ENCODE peak calls at places on chromosome 1, in eight cellular contexts. One of them, this sample, is unnamed.

GRCh38 chr1:233268389-233269022 is 27.0 kb downstream of the PCNX2 start:
- DNase-seq in MM.1S: no peak
- DNase-seq in activated T-helper 1 cell treated with anti-CD3 and anti-CD28 coated beads, Interleukin-12 subunit alpha, Interleukin-12 subunit beta, Interleukin-2, Interleukin-4 antibody, amounts not matched to agents 30 ng/mL and 10 ng/mL and 1 ng/mL, durations not matched to agents 14 hours and 24 hours and 36 hours: no peak
- DNase-seq in Daoy: no peak
- DNase-seq in T follicular helper cell: no peak
- DNase-seq in T-helper 22 cell: no peak
- DNase-seq in cardiac fibroblast: no peak
- DNase-seq in MCF 10A: no peak
- DNase-seq in this sample: no peak

GRCh38 chr1:228548788-228549187 is 61.6 kb downstream of the RNF187 start:
- DNase-seq in T follicular helper cell: no peak
- DNase-seq in T-helper 22 cell: no peak
- DNase-seq in MCF 10A: no peak
- DNase-seq in activated T-helper 1 cell treated with anti-CD3 and anti-CD28 coated beads, Interleukin-12 subunit alpha, Interleukin-12 subunit beta, Interleukin-2, Interleukin-4 antibody, amounts not matched to agents 30 ng/mL and 10 ng/mL and 1 ng/mL, durations not matched to agents 14 hours and 24 hours and 36 hours: no peak
- DNase-seq in Daoy: no peak
- DNase-seq in cardiac fibroblast: no peak
- DNase-seq in MM.1S: no peak
- DNase-seq in this sample: no peak

GRCh38 chr1:234602334-234603220 is 7.4 kb downstream of the IRF2BP2 start:
- DNase-seq in MM.1S: no peak
- DNase-seq in cardiac fibroblast: peak
- DNase-seq in T follicular helper cell: no peak
- DNase-seq in T-helper 22 cell: no peak
- DNase-seq in Daoy: peak
- DNase-seq in MCF 10A: peak
- DNase-seq in activated T-helper 1 cell treated with anti-CD3 and anti-CD28 coated beads, Interleukin-12 subunit alpha, Interleukin-12 subunit beta, Interleukin-2, Interleukin-4 antibody, amounts not matched to agents 30 ng/mL and 10 ng/mL and 1 ng/mL, durations not matched to agents 14 hours and 24 hours and 36 hours: no peak
- DNase-seq in this sample: peak

GRCh38 chr1:178527117-178527516 is 14.2 kb downstream of the TEX35 start:
- DNase-seq in Daoy: no peak
- DNase-seq in MM.1S: no peak
- DNase-seq in T-helper 22 cell: no peak
- DNase-seq in cardiac fibroblast: no peak
- DNase-seq in T follicular helper cell: no peak
- DNase-seq in MCF 10A: no peak
- DNase-seq in activated T-helper 1 cell treated with anti-CD3 and anti-CD28 coated beads, Interleukin-12 subunit alpha, Interleukin-12 subunit beta, Interleukin-2, Interleukin-4 antibody, amounts not matched to agents 30 ng/mL and 10 ng/mL and 1 ng/mL, durations not matched to agents 14 hours and 24 hours and 36 hours: no peak
- DNase-seq in this sample: no peak

GRCh38 chr1:193187114-193187513 is 701 bp upstream of the B3GALT2 start:
- DNase-seq in T follicular helper cell: no peak
- DNase-seq in T-helper 22 cell: no peak
- DNase-seq in cardiac fibroblast: no peak
- DNase-seq in MCF 10A: no peak
- DNase-seq in MM.1S: no peak
- DNase-seq in Daoy: no peak
- DNase-seq in activated T-helper 1 cell treated with anti-CD3 and anti-CD28 coated beads, Interleukin-12 subunit alpha, Interleukin-12 subunit beta, Interleukin-2, Interleukin-4 antibody, amounts not matched to agents 30 ng/mL and 10 ng/mL and 1 ng/mL, durations not matched to agents 14 hours and 24 hours and 36 hours: no peak
- DNase-seq in this sample: no peak

GRCh38 chr1:214658785-214659184 is 55.8 kb downstream of the CENPF start:
- DNase-seq in cardiac fibroblast: peak
- DNase-seq in T-helper 22 cell: no peak
- DNase-seq in activated T-helper 1 cell treated with anti-CD3 and anti-CD28 coated beads, Interleukin-12 subunit alpha, Interleukin-12 subunit beta, Interleukin-2, Interleukin-4 antibody, amounts not matched to agents 30 ng/mL and 10 ng/mL and 1 ng/mL, durations not matched to agents 14 hours and 24 hours and 36 hours: no peak
- DNase-seq in MM.1S: no peak
- DNase-seq in T follicular helper cell: no peak
- DNase-seq in MCF 10A: peak
- DNase-seq in Daoy: no peak
- DNase-seq in this sample: peak

GRCh38 chr1:226128487-226129075 is 58.0 kb downstream of the ACBD3 start:
- DNase-seq in MCF 10A: peak
- DNase-seq in T follicular helper cell: no peak
- DNase-seq in T-helper 22 cell: no peak
- DNase-seq in Daoy: no peak
- DNase-seq in cardiac fibroblast: peak
- DNase-seq in MM.1S: no peak
- DNase-seq in activated T-helper 1 cell treated with anti-CD3 and anti-CD28 coated beads, Interleukin-12 subunit alpha, Interleukin-12 subunit beta, Interleukin-2, Interleukin-4 antibody, amounts not matched to agents 30 ng/mL and 10 ng/mL and 1 ng/mL, durations not matched to agents 14 hours and 24 hours and 36 hours: no peak
- DNase-seq in this sample: no peak

GRCh38 chr1:15489052-15489736 is 13.3 kb downstream of the CELA2B start:
- DNase-seq in activated T-helper 1 cell treated with anti-CD3 and anti-CD28 coated beads, Interleukin-12 subunit alpha, Interleukin-12 subunit beta, Interleukin-2, Interleukin-4 antibody, amounts not matched to agents 30 ng/mL and 10 ng/mL and 1 ng/mL, durations not matched to agents 14 hours and 24 hours and 36 hours: no peak
- DNase-seq in T follicular helper cell: no peak
- DNase-seq in MCF 10A: no peak
- DNase-seq in cardiac fibroblast: no peak
- DNase-seq in Daoy: no peak
- DNase-seq in MM.1S: no peak
- DNase-seq in T-helper 22 cell: no peak
- DNase-seq in this sample: no peak

GRCh38 chr1:78501203-78501602 is 10.4 kb downstream of the PTGFR start:
- DNase-seq in MM.1S: no peak
- DNase-seq in T-helper 22 cell: no peak
- DNase-seq in T follicular helper cell: no peak
- DNase-seq in MCF 10A: no peak
- DNase-seq in activated T-helper 1 cell treated with anti-CD3 and anti-CD28 coated beads, Interleukin-12 subunit alpha, Interleukin-12 subunit beta, Interleukin-2, Interleukin-4 antibody, amounts not matched to agents 30 ng/mL and 10 ng/mL and 1 ng/mL, durations not matched to agents 14 hours and 24 hours and 36 hours: no peak
- DNase-seq in Daoy: no peak
- DNase-seq in cardiac fibroblast: no peak
- DNase-seq in this sample: no peak

GRCh38 chr1:46152021-46152420 is 19.6 kb upstream of the PIK3R3 start:
- DNase-seq in T follicular helper cell: no peak
- DNase-seq in MM.1S: no peak
- DNase-seq in MCF 10A: no peak
- DNase-seq in T-helper 22 cell: no peak
- DNase-seq in cardiac fibroblast: peak
- DNase-seq in Daoy: no peak
- DNase-seq in activated T-helper 1 cell treated with anti-CD3 and anti-CD28 coated beads, Interleukin-12 subunit alpha, Interleukin-12 subunit beta, Interleukin-2, Interleukin-4 antibody, amounts not matched to agents 30 ng/mL and 10 ng/mL and 1 ng/mL, durations not matched to agents 14 hours and 24 hours and 36 hours: no peak
- DNase-seq in this sample: no peak

GRCh38 chr1:181112071-181112929 is 23.8 kb downstream of the IER5 start:
- DNase-seq in MM.1S: no peak
- DNase-seq in T follicular helper cell: no peak
- DNase-seq in T-helper 22 cell: no peak
- DNase-seq in MCF 10A: peak
- DNase-seq in cardiac fibroblast: peak
- DNase-seq in Daoy: peak
- DNase-seq in activated T-helper 1 cell treated with anti-CD3 and anti-CD28 coated beads, Interleukin-12 subunit alpha, Interleukin-12 subunit beta, Interleukin-2, Interleukin-4 antibody, amounts not matched to agents 30 ng/mL and 10 ng/mL and 1 ng/mL, durations not matched to agents 14 hours and 24 hours and 36 hours: no peak
- DNase-seq in this sample: peak

GRCh38 chr1:65001238-65001792 is 35.0 kb upstream of the JAK1 start:
- DNase-seq in cardiac fibroblast: peak
- DNase-seq in Daoy: no peak
- DNase-seq in activated T-helper 1 cell treated with anti-CD3 and anti-CD28 coated beads, Interleukin-12 subunit alpha, Interleukin-12 subunit beta, Interleukin-2, Interleukin-4 antibody, amounts not matched to agents 30 ng/mL and 10 ng/mL and 1 ng/mL, durations not matched to agents 14 hours and 24 hours and 36 hours: peak
- DNase-seq in T-helper 22 cell: peak
- DNase-seq in MM.1S: no peak
- DNase-seq in T follicular helper cell: peak
- DNase-seq in MCF 10A: no peak
- DNase-seq in this sample: peak

GRCh38 chr1:33424205-33424604 is 6.7 kb downstream of the PHC2 start:
- DNase-seq in MM.1S: no peak
- DNase-seq in Daoy: no peak
- DNase-seq in T-helper 22 cell: no peak
- DNase-seq in T follicular helper cell: no peak
- DNase-seq in activated T-helper 1 cell treated with anti-CD3 and anti-CD28 coated beads, Interleukin-12 subunit alpha, Interleukin-12 subunit beta, Interleukin-2, Interleukin-4 antibody, amounts not matched to agents 30 ng/mL and 10 ng/mL and 1 ng/mL, durations not matched to agents 14 hours and 24 hours and 36 hours: no peak
- DNase-seq in MCF 10A: no peak
- DNase-seq in cardiac fibroblast: peak
- DNase-seq in this sample: peak

GRCh38 chr1:67537647-67538018 is 107.4 kb upstream of the SERBP1 start:
- DNase-seq in activated T-helper 1 cell treated with anti-CD3 and anti-CD28 coated beads, Interleukin-12 subunit alpha, Interleukin-12 subunit beta, Interleukin-2, Interleukin-4 antibody, amounts not matched to agents 30 ng/mL and 10 ng/mL and 1 ng/mL, durations not matched to agents 14 hours and 24 hours and 36 hours: no peak
- DNase-seq in MCF 10A: no peak
- DNase-seq in T follicular helper cell: no peak
- DNase-seq in cardiac fibroblast: no peak
- DNase-seq in T-helper 22 cell: no peak
- DNase-seq in Daoy: no peak
- DNase-seq in MM.1S: no peak
- DNase-seq in this sample: no peak

GRCh38 chr1:225578247-225578646 is 74.7 kb downstream of the ENAH start:
- DNase-seq in MM.1S: no peak
- DNase-seq in T follicular helper cell: no peak
- DNase-seq in cardiac fibroblast: no peak
- DNase-seq in activated T-helper 1 cell treated with anti-CD3 and anti-CD28 coated beads, Interleukin-12 subunit alpha, Interleukin-12 subunit beta, Interleukin-2, Interleukin-4 antibody, amounts not matched to agents 30 ng/mL and 10 ng/mL and 1 ng/mL, durations not matched to agents 14 hours and 24 hours and 36 hours: no peak
- DNase-seq in MCF 10A: no peak
- DNase-seq in Daoy: no peak
- DNase-seq in T-helper 22 cell: no peak
- DNase-seq in this sample: no peak

GRCh38 chr1:114097109-114097508 is 56.6 kb downstream of the SYT6 start:
- DNase-seq in T-helper 22 cell: no peak
- DNase-seq in MM.1S: no peak
- DNase-seq in MCF 10A: no peak
- DNase-seq in cardiac fibroblast: peak
- DNase-seq in activated T-helper 1 cell treated with anti-CD3 and anti-CD28 coated beads, Interleukin-12 subunit alpha, Interleukin-12 subunit beta, Interleukin-2, Interleukin-4 antibody, amounts not matched to agents 30 ng/mL and 10 ng/mL and 1 ng/mL, durations not matched to agents 14 hours and 24 hours and 36 hours: no peak
- DNase-seq in T follicular helper cell: no peak
- DNase-seq in Daoy: no peak
- DNase-seq in this sample: no peak

GRCh38 chr1:197559244-197559643 is 216.0 kb downstream of the DENND1B start:
- DNase-seq in T-helper 22 cell: no peak
- DNase-seq in Daoy: no peak
- DNase-seq in cardiac fibroblast: no peak
- DNase-seq in T follicular helper cell: no peak
- DNase-seq in activated T-helper 1 cell treated with anti-CD3 and anti-CD28 coated beads, Interleukin-12 subunit alpha, Interleukin-12 subunit beta, Interleukin-2, Interleukin-4 antibody, amounts not matched to agents 30 ng/mL and 10 ng/mL and 1 ng/mL, durations not matched to agents 14 hours and 24 hours and 36 hours: no peak
- DNase-seq in MCF 10A: no peak
- DNase-seq in MM.1S: no peak
- DNase-seq in this sample: no peak

GRCh38 chr1:185215911-185216310 is 58.9 kb downstream of the SWT1 start:
- DNase-seq in cardiac fibroblast: no peak
- DNase-seq in MCF 10A: no peak
- DNase-seq in Daoy: no peak
- DNase-seq in activated T-helper 1 cell treated with anti-CD3 and anti-CD28 coated beads, Interleukin-12 subunit alpha, Interleukin-12 subunit beta, Interleukin-2, Interleukin-4 antibody, amounts not matched to agents 30 ng/mL and 10 ng/mL and 1 ng/mL, durations not matched to agents 14 hours and 24 hours and 36 hours: no peak
- DNase-seq in T-helper 22 cell: no peak
- DNase-seq in MM.1S: no peak
- DNase-seq in T follicular helper cell: no peak
- DNase-seq in this sample: no peak

GRCh38 chr1:85330711-85331290 is 54.4 kb upstream of the BCL10 start:
- DNase-seq in cardiac fibroblast: peak
- DNase-seq in T-helper 22 cell: no peak
- DNase-seq in activated T-helper 1 cell treated with anti-CD3 and anti-CD28 coated beads, Interleukin-12 subunit alpha, Interleukin-12 subunit beta, Interleukin-2, Interleukin-4 antibody, amounts not matched to agents 30 ng/mL and 10 ng/mL and 1 ng/mL, durations not matched to agents 14 hours and 24 hours and 36 hours: no peak
- DNase-seq in MM.1S: no peak
- DNase-seq in MCF 10A: peak
- DNase-seq in T follicular helper cell: no peak
- DNase-seq in Daoy: peak
- DNase-seq in this sample: peak

GRCh38 chr1:51070011-51070410 is 32.0 kb upstream of the C1orf185 start:
- DNase-seq in T follicular helper cell: no peak
- DNase-seq in MM.1S: no peak
- DNase-seq in activated T-helper 1 cell treated with anti-CD3 and anti-CD28 coated beads, Interleukin-12 subunit alpha, Interleukin-12 subunit beta, Interleukin-2, Interleukin-4 antibody, amounts not matched to agents 30 ng/mL and 10 ng/mL and 1 ng/mL, durations not matched to agents 14 hours and 24 hours and 36 hours: no peak
- DNase-seq in MCF 10A: no peak
- DNase-seq in T-helper 22 cell: no peak
- DNase-seq in Daoy: no peak
- DNase-seq in cardiac fibroblast: no peak
- DNase-seq in this sample: no peak

GRCh38 chr1:235336903-235337302 is 8.5 kb downstream of the GGPS1 start:
- DNase-seq in activated T-helper 1 cell treated with anti-CD3 and anti-CD28 coated beads, Interleukin-12 subunit alpha, Interleukin-12 subunit beta, Interleukin-2, Interleukin-4 antibody, amounts not matched to agents 30 ng/mL and 10 ng/mL and 1 ng/mL, durations not matched to agents 14 hours and 24 hours and 36 hours: peak
- DNase-seq in T follicular helper cell: peak
- DNase-seq in T-helper 22 cell: no peak
- DNase-seq in MM.1S: peak
- DNase-seq in cardiac fibroblast: peak
- DNase-seq in Daoy: no peak
- DNase-seq in MCF 10A: no peak
- DNase-seq in this sample: no peak

GRCh38 chr1:22332795-22333499 is 118.7 kb upstream of the ZBTB40 start:
- DNase-seq in MCF 10A: peak
- DNase-seq in activated T-helper 1 cell treated with anti-CD3 and anti-CD28 coated beads, Interleukin-12 subunit alpha, Interleukin-12 subunit beta, Interleukin-2, Interleukin-4 antibody, amounts not matched to agents 30 ng/mL and 10 ng/mL and 1 ng/mL, durations not matched to agents 14 hours and 24 hours and 36 hours: no peak
- DNase-seq in Daoy: no peak
- DNase-seq in T follicular helper cell: no peak
- DNase-seq in MM.1S: no peak
- DNase-seq in cardiac fibroblast: no peak
- DNase-seq in T-helper 22 cell: no peak
- DNase-seq in this sample: no peak

GRCh38 chr1:226629896-226630550 is 81.5 kb downstream of the STUM start:
- DNase-seq in cardiac fibroblast: no peak
- DNase-seq in MM.1S: no peak
- DNase-seq in T follicular helper cell: no peak
- DNase-seq in Daoy: no peak
- DNase-seq in MCF 10A: no peak
- DNase-seq in activated T-helper 1 cell treated with anti-CD3 and anti-CD28 coated beads, Interleukin-12 subunit alpha, Interleukin-12 subunit beta, Interleukin-2, Interleukin-4 antibody, amounts not matched to agents 30 ng/mL and 10 ng/mL and 1 ng/mL, durations not matched to agents 14 hours and 24 hours and 36 hours: no peak
- DNase-seq in T-helper 22 cell: no peak
- DNase-seq in this sample: no peak

GRCh38 chr1:110596312-110596711 is 9.8 kb downstream of the KCNA2 start:
- DNase-seq in activated T-helper 1 cell treated with anti-CD3 and anti-CD28 coated beads, Interleukin-12 subunit alpha, Interleukin-12 subunit beta, Interleukin-2, Interleukin-4 antibody, amounts not matched to agents 30 ng/mL and 10 ng/mL and 1 ng/mL, durations not matched to agents 14 hours and 24 hours and 36 hours: no peak
- DNase-seq in T follicular helper cell: no peak
- DNase-seq in Daoy: no peak
- DNase-seq in MCF 10A: no peak
- DNase-seq in MM.1S: no peak
- DNase-seq in cardiac fibroblast: no peak
- DNase-seq in T-helper 22 cell: no peak
- DNase-seq in this sample: no peak

GRCh38 chr1:198880818-198881597 is 242.2 kb downstream of the PTPRC start:
- DNase-seq in Daoy: peak
- DNase-seq in T follicular helper cell: no peak
- DNase-seq in T-helper 22 cell: no peak
- DNase-seq in activated T-helper 1 cell treated with anti-CD3 and anti-CD28 coated beads, Interleukin-12 subunit alpha, Interleukin-12 subunit beta, Interleukin-2, Interleukin-4 antibody, amounts not matched to agents 30 ng/mL and 10 ng/mL and 1 ng/mL, durations not matched to agents 14 hours and 24 hours and 36 hours: no peak
- DNase-seq in MCF 10A: peak
- DNase-seq in cardiac fibroblast: peak
- DNase-seq in MM.1S: no peak
- DNase-seq in this sample: peak

GRCh38 chr1:30515746-30516504 is 207.5 kb downstream of the MATN1 start:
- DNase-seq in MM.1S: no peak
- DNase-seq in T-helper 22 cell: no peak
- DNase-seq in cardiac fibroblast: no peak
- DNase-seq in T follicular helper cell: no peak
- DNase-seq in MCF 10A: no peak
- DNase-seq in activated T-helper 1 cell treated with anti-CD3 and anti-CD28 coated beads, Interleukin-12 subunit alpha, Interleukin-12 subunit beta, Interleukin-2, Interleukin-4 antibody, amounts not matched to agents 30 ng/mL and 10 ng/mL and 1 ng/mL, durations not matched to agents 14 hours and 24 hours and 36 hours: no peak
- DNase-seq in Daoy: no peak
- DNase-seq in this sample: no peak

GRCh38 chr1:76726251-76726650 is 141.0 kb upstream of the ST6GALNAC5 start:
- DNase-seq in T-helper 22 cell: no peak
- DNase-seq in activated T-helper 1 cell treated with anti-CD3 and anti-CD28 coated beads, Interleukin-12 subunit alpha, Interleukin-12 subunit beta, Interleukin-2, Interleukin-4 antibody, amounts not matched to agents 30 ng/mL and 10 ng/mL and 1 ng/mL, durations not matched to agents 14 hours and 24 hours and 36 hours: no peak
- DNase-seq in T follicular helper cell: no peak
- DNase-seq in MM.1S: no peak
- DNase-seq in cardiac fibroblast: no peak
- DNase-seq in Daoy: no peak
- DNase-seq in MCF 10A: no peak
- DNase-seq in this sample: no peak

GRCh38 chr1:150024156-150024555 is 13.6 kb upstream of the OTUD7B start:
- DNase-seq in activated T-helper 1 cell treated with anti-CD3 and anti-CD28 coated beads, Interleukin-12 subunit alpha, Interleukin-12 subunit beta, Interleukin-2, Interleukin-4 antibody, amounts not matched to agents 30 ng/mL and 10 ng/mL and 1 ng/mL, durations not matched to agents 14 hours and 24 hours and 36 hours: no peak
- DNase-seq in MM.1S: no peak
- DNase-seq in T-helper 22 cell: no peak
- DNase-seq in cardiac fibroblast: no peak
- DNase-seq in T follicular helper cell: no peak
- DNase-seq in MCF 10A: no peak
- DNase-seq in Daoy: no peak
- DNase-seq in this sample: no peak

GRCh38 chr1:114668784-114669561 is 876 bp downstream of the DENND2C start:
- DNase-seq in MCF 10A: peak
- DNase-seq in MM.1S: peak
- DNase-seq in T-helper 22 cell: no peak
- DNase-seq in T follicular helper cell: no peak
- DNase-seq in Daoy: peak
- DNase-seq in cardiac fibroblast: peak
- DNase-seq in activated T-helper 1 cell treated with anti-CD3 and anti-CD28 coated beads, Interleukin-12 subunit alpha, Interleukin-12 subunit beta, Interleukin-2, Interleukin-4 antibody, amounts not matched to agents 30 ng/mL and 10 ng/mL and 1 ng/mL, durations not matched to agents 14 hours and 24 hours and 36 hours: no peak
- DNase-seq in this sample: no peak

GRCh38 chr1:41728403-41729202 is 190.1 kb downstream of the HIVEP3 start:
- DNase-seq in T-helper 22 cell: no peak
- DNase-seq in activated T-helper 1 cell treated with anti-CD3 and anti-CD28 coated beads, Interleukin-12 subunit alpha, Interleukin-12 subunit beta, Interleukin-2, Interleukin-4 antibody, amounts not matched to agents 30 ng/mL and 10 ng/mL and 1 ng/mL, durations not matched to agents 14 hours and 24 hours and 36 hours: peak
- DNase-seq in Daoy: peak
- DNase-seq in MCF 10A: no peak
- DNase-seq in MM.1S: peak
- DNase-seq in T follicular helper cell: no peak
- DNase-seq in cardiac fibroblast: no peak
- DNase-seq in this sample: no peak

GRCh38 chr1:15952317-15953258 is 23.3 kb downstream of the ZBTB17 start:
- DNase-seq in cardiac fibroblast: peak
- DNase-seq in T follicular helper cell: no peak
- DNase-seq in T-helper 22 cell: no peak
- DNase-seq in MCF 10A: peak
- DNase-seq in activated T-helper 1 cell treated with anti-CD3 and anti-CD28 coated beads, Interleukin-12 subunit alpha, Interleukin-12 subunit beta, Interleukin-2, Interleukin-4 antibody, amounts not matched to agents 30 ng/mL and 10 ng/mL and 1 ng/mL, durations not matched to agents 14 hours and 24 hours and 36 hours: peak
- DNase-seq in MM.1S: no peak
- DNase-seq in Daoy: peak
- DNase-seq in this sample: peak

GRCh38 chr1:20500716-20501115 is 7.2 kb downstream of the MUL1 start:
- DNase-seq in T-helper 22 cell: no peak
- DNase-seq in cardiac fibroblast: no peak
- DNase-seq in T follicular helper cell: no peak
- DNase-seq in activated T-helper 1 cell treated with anti-CD3 and anti-CD28 coated beads, Interleukin-12 subunit alpha, Interleukin-12 subunit beta, Interleukin-2, Interleukin-4 antibody, amounts not matched to agents 30 ng/mL and 10 ng/mL and 1 ng/mL, durations not matched to agents 14 hours and 24 hours and 36 hours: no peak
- DNase-seq in MM.1S: no peak
- DNase-seq in Daoy: no peak
- DNase-seq in MCF 10A: no peak
- DNase-seq in this sample: no peak

GRCh38 chr1:8040586-8040985 is 14.5 kb upstream of the ERRFI1 start:
- DNase-seq in activated T-helper 1 cell treated with anti-CD3 and anti-CD28 coated beads, Interleukin-12 subunit alpha, Interleukin-12 subunit beta, Interleukin-2, Interleukin-4 antibody, amounts not matched to agents 30 ng/mL and 10 ng/mL and 1 ng/mL, durations not matched to agents 14 hours and 24 hours and 36 hours: no peak
- DNase-seq in Daoy: peak
- DNase-seq in cardiac fibroblast: peak
- DNase-seq in T follicular helper cell: no peak
- DNase-seq in MCF 10A: peak
- DNase-seq in MM.1S: no peak
- DNase-seq in T-helper 22 cell: no peak
- DNase-seq in this sample: peak

GRCh38 chr1:173267453-173267945 is 60.4 kb upstream of the TNFSF4 start:
- DNase-seq in MCF 10A: peak
- DNase-seq in T follicular helper cell: no peak
- DNase-seq in T-helper 22 cell: no peak
- DNase-seq in activated T-helper 1 cell treated with anti-CD3 and anti-CD28 coated beads, Interleukin-12 subunit alpha, Interleukin-12 subunit beta, Interleukin-2, Interleukin-4 antibody, amounts not matched to agents 30 ng/mL and 10 ng/mL and 1 ng/mL, durations not matched to agents 14 hours and 24 hours and 36 hours: no peak
- DNase-seq in Daoy: peak
- DNase-seq in cardiac fibroblast: peak
- DNase-seq in MM.1S: no peak
- DNase-seq in this sample: peak